ENCODE peak calls at places on chromosomes 1 and 21, in six cellular contexts. G is K562, V is H1, K is GM12878, X is GM12891, A is HepG2. U is an unnamed sample.
A peak's percentile ranks its signal among the peaks of the same experiment; 100 is the strongest.

GRCh38 chr1:31116022-31116421 is 50.5 kb upstream of the PUM1 start:
- DNase-seq in K (no peak), A (no peak), X (no peak), G (no peak), V (no peak), U (no peak)

GRCh38 chr1:8133657-8134430 is 107.7 kb upstream of the ERRFI1 start:
- DNase-seq in A (peak; percentile 53), K (no peak), X (no peak), G (no peak), V (no peak), U (no peak)

GRCh38 chr1:157030728-157031127 is 14.8 kb downstream of the ARHGEF11 start:
- DNase-seq in A (no peak), X (no peak), V (no peak), G (peak; percentile 20), K (no peak), U (no peak)

GRCh38 chr1:247212914-247213617 is 41.2 kb upstream of the ZNF124 start:
- DNase-seq in V (no peak), K (no peak), G (no peak), A (no peak), X (no peak), U (no peak)

GRCh38 chr1:211591980-211592493 is 13.1 kb upstream of the SLC30A1 start:
- DNase-seq in G (peak; percentile 34), X (no peak), A (no peak), K (no peak), V (no peak), U (no peak)

GRCh38 chr21:44892536-44893277 is 19.2 kb upstream of the PTTG1IP start:
- DNase-seq in X (peak; percentile 84), K (no peak), A (no peak), V (no peak), G (peak; percentile 78), U (peak; percentile 82)

GRCh38 chr1:21849909-21850576 is 38.0 kb downstream of the LDLRAD2 start:
- DNase-seq in A (no peak), G (no peak), X (no peak), K (no peak), V (no peak), U (no peak)

GRCh38 chr1:89910780-89911179 is 84.1 kb upstream of the ZNF326 start:
- DNase-seq in A (no peak), X (no peak), G (no peak), V (no peak), K (no peak), U (no peak)

GRCh38 chr21:46527801-46528200 is 69.1 kb downstream of the DIP2A start:
- DNase-seq in K (no peak), V (no peak), G (no peak), X (no peak), A (no peak), U (no peak)

GRCh38 chr21:16775056-16775455 is 737.8 kb upstream of the CXADR start:
- DNase-seq in G (no peak), A (no peak), V (no peak), K (no peak), X (no peak), U (no peak)

GRCh38 chr1:160077496-160077895 is 3.8 kb upstream of the KCNJ9 start:
- DNase-seq in X (no peak), G (no peak), A (no peak), V (no peak), K (no peak), U (no peak)

GRCh38 chr1:6587261-6588005 is 7.6 kb downstream of the ZBTB48 start:
- DNase-seq in A (no peak), G (no peak), X (no peak), K (no peak), V (no peak), U (no peak)

GRCh38 chr1:2019162-2019542 is at the start of gene GABRD:
- DNase-seq in X (no peak), V (no peak), K (no peak), G (no peak), A (no peak), U (no peak)

GRCh38 chr1:152654110-152654509 is 9.1 kb upstream of the LCE2D start:
- DNase-seq in V (no peak), A (peak; percentile 59), X (peak; percentile 11), K (no peak), G (peak; percentile 75), U (peak; percentile 28)

GRCh38 chr21:45817345-45817744 is 164.2 kb upstream of the COL6A1 start:
- DNase-seq in A (no peak), X (no peak), V (no peak), G (no peak), K (no peak), U (no peak)

GRCh38 chr1:211326528-211327340 is at the start of gene TRAF5:
- DNase-seq in K (no peak), A (no peak), X (peak; percentile 42), G (peak; percentile 71), V (no peak), U (peak; percentile 52)

GRCh38 chr1:25797939-25798338 is 2.1 kb upstream of the SELENON start:
- DNase-seq in X (no peak), K (no peak), G (peak; percentile 75), V (no peak), A (peak; percentile 13), U (no peak)

GRCh38 chr1:235608278-235608677 is 41.3 kb downstream of the GNG4 start:
- DNase-seq in K (no peak), G (no peak), V (no peak), A (no peak), X (no peak), U (no peak)

GRCh38 chr1:215899901-215900300 is 332.8 kb downstream of the KCTD3 start:
- DNase-seq in X (no peak), V (no peak), A (no peak), K (no peak), G (no peak), U (no peak)

GRCh38 chr1:53375440-53375839 is 47.6 kb upstream of the LRP8 start:
- DNase-seq in A (no peak), G (no peak), K (no peak), V (no peak), X (no peak), U (no peak)

GRCh38 chr1:182716740-182717720 is 32.6 kb upstream of the RGS8 start:
- DNase-seq in G (no peak), A (no peak), X (no peak), K (peak; percentile 16), V (no peak), U (no peak)

GRCh38 chr1:32765561-32766327 is 51.4 kb downstream of the YARS1 start:
- DNase-seq in A (no peak), K (no peak), G (no peak), X (no peak), V (no peak), U (no peak)

GRCh38 chr1:109242387-109242786 is 7.0 kb upstream of the CELSR2 start:
- DNase-seq in A (no peak), X (no peak), V (no peak), K (no peak), G (no peak), U (no peak)

GRCh38 chr1:67970088-67970487 is 80.3 kb downstream of the DIRAS3 start:
- DNase-seq in K (no peak), X (no peak), V (no peak), G (no peak), A (no peak), U (no peak)

GRCh38 chr1:202014060-202014459 is 3.7 kb downstream of the ELF3 start:
- DNase-seq in X (no peak), A (no peak), V (no peak), K (no peak), G (no peak), U (no peak)

GRCh38 chr1:202011994-202012393 is 1.6 kb downstream of the ELF3 start:
- DNase-seq in K (no peak), G (no peak), V (no peak), X (no peak), A (no peak), U (no peak)

GRCh38 chr1:202014915-202015676 is 4.7 kb downstream of the ELF3 start:
- DNase-seq in X (no peak), A (no peak), G (no peak), K (no peak), V (no peak), U (no peak)

GRCh38 chr1:202013601-202014000 is 3.2 kb downstream of the ELF3 start:
- DNase-seq in K (no peak), V (no peak), A (no peak), G (no peak), X (no peak), U (no peak)

GRCh38 chr1:202012544-202013478 is 2.4 kb downstream of the ELF3 start:
- DNase-seq in X (no peak), A (no peak), G (no peak), K (no peak), V (no peak), U (no peak)
- TF ChIP-seq POLR2AphosphoS5 in X (no peak), A (no peak), G (no peak), K (no peak), V (no peak), U (no peak)

GRCh38 chr1:154974808-154975408 is 427 bp downstream of the CKS1B start:
- DNase-seq in G (peak; percentile 98), X (peak; percentile 68), K (peak; percentile 97), A (peak; percentile 95), V (peak; percentile 91), U (peak; percentile 76)
- TF ChIP-seq POLR2A in G (peak; percentile 80), X (peak; percentile 66), K (peak; percentile 58), A (peak; percentile 81), V (peak; percentile 63), U (peak; percentile 41)

GRCh38 chr1:195756109-195756508 is 852.1 kb downstream of the KCNT2 start:
- DNase-seq in K (no peak), V (no peak), G (no peak), A (no peak), X (no peak), U (no peak)
- TF ChIP-seq TAF1 in K (no peak), V (no peak), G (no peak), A (no peak), X (no peak), U (no peak)

GRCh38 chr1:225882699-225883615 is 777 bp upstream of the TMEM63A start:
- DNase-seq in K (no peak), G (peak; percentile 67), X (peak; percentile 68), A (peak; percentile 15), V (no peak), U (peak; percentile 67)

GRCh38 chr1:225883616-225884265 is 1.6 kb upstream of the TMEM63A start:
- DNase-seq in G (peak; percentile 32), X (no peak), K (no peak), V (no peak), A (no peak), U (no peak)

GRCh38 chr1:225881081-225882007 is 836 bp downstream of the TMEM63A start:
- DNase-seq in A (peak; percentile 23), X (peak; percentile 51), V (no peak), K (no peak), G (peak; percentile 88), U (peak; percentile 60)

GRCh38 chr1:225880636-225881035 is 1.5 kb downstream of the TMEM63A start:
- DNase-seq in G (no peak), A (peak; percentile 21), K (no peak), X (no peak), V (no peak), U (no peak)

DNA sequence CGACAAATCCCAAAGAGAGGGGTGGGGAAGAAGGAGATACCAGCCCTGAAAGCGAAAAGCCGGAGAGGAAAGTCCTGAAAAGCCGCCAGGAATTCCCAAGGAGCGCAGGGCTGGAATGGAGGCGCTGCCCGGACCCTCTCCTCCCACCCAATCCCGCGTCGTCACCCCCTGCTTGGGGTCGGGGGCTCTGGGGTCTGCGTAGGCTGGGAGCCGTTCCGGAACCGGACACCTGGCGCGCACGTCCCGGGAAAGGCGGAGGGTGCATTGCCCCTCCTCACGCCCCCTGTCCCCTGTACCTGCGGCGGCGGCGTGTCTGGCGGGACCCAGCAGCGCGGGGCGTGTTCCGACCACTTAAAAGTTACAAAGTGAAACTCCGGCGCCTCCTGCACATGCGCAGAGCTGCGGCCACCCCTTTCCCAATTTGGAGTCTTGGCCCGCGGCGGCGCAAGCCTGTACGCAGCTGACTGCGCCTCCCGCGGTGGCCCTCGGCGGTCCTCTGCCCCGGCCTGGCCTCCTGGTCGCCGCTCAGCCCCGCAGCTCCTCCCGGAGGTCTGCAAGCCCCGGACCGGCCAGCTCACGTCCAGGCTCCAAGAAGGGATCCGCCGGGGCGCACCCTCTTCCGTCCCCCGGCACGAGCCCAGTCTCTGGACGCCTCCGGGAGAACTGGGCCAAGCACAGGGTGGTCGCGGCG is at the start of gene TMEM63A:
- DNase-seq in G (peak; percentile 95), A (peak; percentile 82), K (peak; percentile 40), V (peak; percentile 75), X (peak; percentile 94), U (peak; percentile 92)
- TF ChIP-seq POLR2AphosphoS5 in G (peak; percentile 47), A (peak; percentile 57), K (no peak), V (no peak), X (no peak), U (no peak)

U was measured in GM12892.